ENCODE peak calls at places on chromosomes 1 and 21, in seven cellular contexts. D is GM23248; O is mammary epithelial cell; K is ovary; R is CD8-positive, alpha-beta memory T cell; P is kidney; Q is lung. B is an unnamed sample.

GRCh38 chr1:205048382-205048781 is 5.4 kb downstream of the CNTN2 start:
- DNase-seq in D (no peak), O (no peak), K (no peak), R (no peak), P (no peak), Q (no peak), B (no peak)

GRCh38 chr1:241532173-241532553 is at the start of gene KMO:
- DNase-seq in D (peak; percentile 54), O (peak; percentile 56), K (no peak), R (no peak), P (no peak), Q (no peak), B (no peak)

GRCh38 chr1:112694363-112694929 is 12.5 kb downstream of the RHOC start:
- DNase-seq in D (no peak), O (no peak), K (no peak), R (no peak), P (no peak), Q (no peak), B (no peak)

GRCh38 chr1:110213143-110213540 is 3.0 kb downstream of the KCNC4 start:
- DNase-seq in D (no peak), O (no peak), K (no peak), R (no peak), P (no peak), Q (no peak), B (no peak)

GRCh38 chr1:241311056-241311746 is 45.8 kb downstream of the RGS7 start:
- DNase-seq in D (peak; percentile 2), O (no peak), K (no peak), R (no peak), P (no peak), Q (no peak), B (no peak)

GRCh38 chr1:200411406-200412257 is 1.8 kb upstream of the ZNF281 start:
- DNase-seq in D (no peak), O (no peak), K (no peak), R (no peak), P (no peak), Q (no peak), B (no peak)

GRCh38 chr1:167747988-167748387 is 26.2 kb downstream of the MPZL1 start:
- DNase-seq in D (no peak), O (no peak), K (no peak), R (no peak), P (no peak), Q (no peak), B (no peak)

GRCh38 chr1:12179111-12179519 is 12.3 kb downstream of the TNFRSF1B start:
- DNase-seq in D (no peak), O (peak; percentile 14), K (no peak), R (peak; percentile 94), P (no peak), Q (no peak), B (no peak)

GRCh38 chr1:243281672-243282071 is 25.8 kb downstream of the SDCCAG8 start:
- DNase-seq in D (no peak), O (no peak), K (no peak), R (no peak), P (no peak), Q (no peak), B (no peak)

GRCh38 chr1:114671011-114671938 is 1.4 kb upstream of the DENND2C start:
- DNase-seq in D (peak; percentile 61), O (peak; percentile 36), K (no peak), R (no peak), P (no peak), Q (no peak), B (no peak)

GRCh38 chr1:248753715-248754280 is 1.8 kb downstream of the LYPD8 start:
- DNase-seq in D (no peak), O (no peak), K (no peak), R (no peak), P (no peak), Q (no peak), B (no peak)

GRCh38 chr1:30948278-30948677 is 39.7 kb upstream of the SDC3 start:
- DNase-seq in D (no peak), O (no peak), K (no peak), R (no peak), P (no peak), Q (no peak), B (no peak)

GRCh38 chr21:36430841-36431240 is 45.6 kb downstream of the CHAF1B start:
- DNase-seq in D (peak; percentile 33), O (peak; percentile 13), K (no peak), R (no peak), P (no peak), Q (no peak), B (no peak)

GRCh38 chr1:42576935-42577334 is 81.3 kb upstream of the PPIH start:
- DNase-seq in D (no peak), O (no peak), K (no peak), R (no peak), P (no peak), Q (no peak), B (no peak)

GRCh38 chr1:53944469-53945182 is 873 bp downstream of the IFT25 start:
- DNase-seq in D (peak; percentile 51), O (peak; percentile 18), K (peak; percentile 12), R (no peak), P (no peak), Q (no peak), B (no peak)

GRCh38 chr1:67285780-67286488 is 21.7 kb upstream of the IL12RB2 start:
- DNase-seq in D (no peak), O (peak; percentile 58), K (no peak), R (no peak), P (no peak), Q (no peak), B (no peak)

GRCh38 chr1:29253180-29253579 is 16.9 kb downstream of the PTPRU start:
- DNase-seq in D (no peak), O (no peak), K (no peak), R (no peak), P (no peak), Q (no peak), B (no peak)

GRCh38 chr1:179127163-179127895 is 45.5 kb downstream of the TOR3A start:
- DNase-seq in D (peak; percentile 67), O (no peak), K (no peak), R (no peak), P (no peak), Q (no peak), B (no peak)

GRCh38 chr1:246396322-246396721 is 110.8 kb downstream of the SMYD3 start:
- DNase-seq in D (no peak), O (no peak), K (no peak), R (no peak), P (no peak), Q (no peak), B (no peak)

GRCh38 chr1:151287767-151288500 is 5.8 kb downstream of the ZNF687 start:
- DNase-seq in D (no peak), O (no peak), K (no peak), R (no peak), P (peak; percentile 70), Q (no peak), B (no peak)

GRCh38 chr1:189619682-189620332 is 857.9 kb downstream of the BRINP3 start:
- DNase-seq in D (peak; percentile 17), O (peak; percentile 94), K (no peak), R (no peak), P (no peak), Q (no peak), B (no peak)

GRCh38 chr1:229509576-229509975 is 1.4 kb upstream of the NUP133 start:
- DNase-seq in D (peak; percentile 30), O (peak; percentile 60), K (no peak), R (no peak), P (no peak), Q (no peak), B (no peak)

GRCh38 chr1:10108948-10109347 is 76.2 kb downstream of the UBE4B start:
- DNase-seq in D (no peak), O (no peak), K (no peak), R (no peak), P (no peak), Q (no peak), B (peak; percentile 46)

GRCh38 chr1:228273720-228274451 is 66.0 kb downstream of the OBSCN start:
- DNase-seq in D (no peak), O (no peak), K (no peak), R (no peak), P (peak; percentile 62), Q (no peak), B (no peak)

GRCh38 chr1:228275435-228276342 is 67.8 kb downstream of the OBSCN start:
- DNase-seq in D (peak; percentile 95), O (peak; percentile 63), K (peak; percentile 91), R (peak; percentile 92), P (peak; percentile 95), Q (peak; percentile 89), B (peak; percentile 83)

GRCh38 chr1:228274452-228275153 is 66.8 kb downstream of the OBSCN start:
- DNase-seq in D (no peak), O (no peak), K (no peak), R (no peak), P (no peak), Q (no peak), B (no peak)

GRCh38 chr1:228276361-228276831 is 68.6 kb downstream of the OBSCN start:
- DNase-seq in D (peak; percentile 22), O (no peak), K (no peak), R (no peak), P (no peak), Q (no peak), B (peak; percentile 50)

DNA sequence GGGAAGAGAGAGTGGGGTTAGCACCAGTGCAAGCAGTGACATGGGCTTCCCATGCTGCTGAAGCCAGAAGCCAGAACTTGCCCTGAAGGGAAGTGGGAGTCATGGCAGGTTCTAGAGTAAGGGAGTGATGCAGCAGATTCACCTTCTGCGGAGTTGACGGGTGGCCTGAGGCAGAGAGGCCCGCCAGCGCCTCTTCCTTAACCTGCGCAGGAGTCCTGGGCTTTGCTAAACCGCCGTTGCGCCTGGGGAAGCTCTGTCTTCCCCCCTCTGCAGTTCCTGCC is 67.2 kb downstream of the OBSCN start:
- DNase-seq in D (no peak), O (no peak), K (no peak), R (no peak), P (no peak), Q (no peak), B (no peak)
- H3K27ac ChIP-seq in D (no peak overlapping the region), O (no peak overlapping the region), K (no peak overlapping the region), R (peak overlapping the region; percentile 55), P (no peak overlapping the region), Q (peak overlapping the region; percentile 68), B (peak overlapping the region; percentile 79)

GRCh38 chr21:35375115-35375514 is 326.0 kb upstream of the RUNX1 start:
- DNase-seq in D (peak; percentile 93), O (peak; percentile 77), K (no peak), R (no peak), P (no peak), Q (no peak), B (no peak)
- H3K4me3 ChIP-seq in D (no peak overlapping the region), O (no peak overlapping the region), K (no peak overlapping the region), R (no peak overlapping the region), P (no peak overlapping the region), Q (no peak overlapping the region), B (no peak overlapping the region)

GRCh38 chr21:33750017-33750416 is 107.7 kb downstream of the ITSN1 start:
- DNase-seq in D (no peak), O (no peak), K (no peak), R (no peak), P (no peak), Q (no peak), B (no peak)
- H3K9me3 ChIP-seq in D (no peaks in the 10 kb centered on the region), O (no peaks in the 10 kb centered on the region), K (no peaks in the 10 kb centered on the region), R (no peaks in the 10 kb centered on the region), P (peaks cover 4% of the 10 kb centered on the region), Q (no peaks in the 10 kb centered on the region), B (no peaks in the 10 kb centered on the region)

DNA sequence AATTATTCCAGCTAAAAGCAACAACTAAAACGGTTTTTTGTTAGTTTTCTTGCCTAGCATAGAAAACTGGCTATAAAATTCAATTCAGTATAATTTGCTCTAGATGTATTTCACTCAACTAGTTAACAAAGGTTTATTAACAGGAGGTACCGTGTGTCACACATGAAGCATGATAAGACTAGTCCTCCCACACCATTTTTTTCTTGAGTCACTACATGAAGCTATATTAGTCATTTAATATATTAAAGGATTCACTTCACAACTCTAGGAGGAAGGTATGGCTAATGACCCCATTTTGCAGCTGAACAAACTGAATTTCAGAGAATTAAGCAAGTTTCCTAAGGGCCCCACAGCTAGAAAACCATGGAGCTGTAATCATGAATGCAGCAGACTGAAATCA is 307.8 kb upstream of the USP25 start:
- DNase-seq in D (peak; percentile 60), O (peak; percentile 89), K (no peak), R (no peak), P (no peak), Q (no peak), B (no peak)
- H3K27ac ChIP-seq in D (no peak overlapping the region), O (peak overlapping the region; percentile 97), K (no peak overlapping the region), R (no peak overlapping the region), P (no peak overlapping the region), Q (no peak overlapping the region), B (no peak overlapping the region)

B was measured in gastrocnemius medialis.